ENCODE peak calls at places on chromosomes 1 and 21, in five cellular contexts. One of them, this sample, is unnamed.

GRCh38 chr1:186206046-186206564 is 168.9 kb downstream of the TPR start:
- DNase-seq in smooth muscle cell of the brain vasculature: no peak
- DNase-seq in stimulated activated CD8-positive, alpha-beta memory T cell treated with anti-CD3 and anti-CD28 coated beads, Interleukin-4, amount 100 ng/mL, for 24 hours: no peak
- DNase-seq in caudate nucleus: no peak
- DNase-seq in HEK293T: no peak
- DNase-seq in this sample: no peak

GRCh38 chr1:211472724-211473123 is 19.2 kb downstream of the RD3 start:
- DNase-seq in smooth muscle cell of the brain vasculature: no peak
- DNase-seq in stimulated activated CD8-positive, alpha-beta memory T cell treated with anti-CD3 and anti-CD28 coated beads, Interleukin-4, amount 100 ng/mL, for 24 hours: no peak
- DNase-seq in HEK293T: peak
- DNase-seq in caudate nucleus: no peak
- DNase-seq in this sample: no peak

GRCh38 chr1:1989102-1989542 is 14.5 kb downstream of the CFAP74 start:
- DNase-seq in smooth muscle cell of the brain vasculature: no peak
- DNase-seq in HEK293T: no peak
- DNase-seq in caudate nucleus: no peak
- DNase-seq in stimulated activated CD8-positive, alpha-beta memory T cell treated with anti-CD3 and anti-CD28 coated beads, Interleukin-4, amount 100 ng/mL, for 24 hours: no peak
- DNase-seq in this sample: no peak

GRCh38 chr21:37587635-37588177 is 221.1 kb downstream of the DYRK1A start:
- DNase-seq in HEK293T: no peak
- DNase-seq in smooth muscle cell of the brain vasculature: no peak
- DNase-seq in stimulated activated CD8-positive, alpha-beta memory T cell treated with anti-CD3 and anti-CD28 coated beads, Interleukin-4, amount 100 ng/mL, for 24 hours: no peak
- DNase-seq in caudate nucleus: no peak
- DNase-seq in this sample: no peak

GRCh38 chr1:150537732-150538684 is 11.2 kb upstream of the ADAMTSL4 start:
- DNase-seq in caudate nucleus: no peak
- DNase-seq in smooth muscle cell of the brain vasculature: no peak
- DNase-seq in HEK293T: no peak
- DNase-seq in stimulated activated CD8-positive, alpha-beta memory T cell treated with anti-CD3 and anti-CD28 coated beads, Interleukin-4, amount 100 ng/mL, for 24 hours: no peak
- DNase-seq in this sample: no peak

GRCh38 chr1:209589440-209589839 is 5.9 kb downstream of the CAMK1G start:
- DNase-seq in smooth muscle cell of the brain vasculature: no peak
- DNase-seq in caudate nucleus: no peak
- DNase-seq in HEK293T: no peak
- DNase-seq in stimulated activated CD8-positive, alpha-beta memory T cell treated with anti-CD3 and anti-CD28 coated beads, Interleukin-4, amount 100 ng/mL, for 24 hours: no peak
- DNase-seq in this sample: no peak

GRCh38 chr1:33306061-33306460 is 14.8 kb downstream of the A3GALT2 start:
- DNase-seq in HEK293T: no peak
- DNase-seq in caudate nucleus: no peak
- DNase-seq in smooth muscle cell of the brain vasculature: no peak
- DNase-seq in stimulated activated CD8-positive, alpha-beta memory T cell treated with anti-CD3 and anti-CD28 coated beads, Interleukin-4, amount 100 ng/mL, for 24 hours: no peak
- DNase-seq in this sample: no peak

GRCh38 chr1:159040206-159040605 is 30.5 kb downstream of the IFI16 start:
- DNase-seq in smooth muscle cell of the brain vasculature: no peak
- DNase-seq in HEK293T: no peak
- DNase-seq in stimulated activated CD8-positive, alpha-beta memory T cell treated with anti-CD3 and anti-CD28 coated beads, Interleukin-4, amount 100 ng/mL, for 24 hours: no peak
- DNase-seq in caudate nucleus: no peak
- DNase-seq in this sample: no peak

GRCh38 chr21:34670962-34671348 is 2.2 kb downstream of the CLIC6 start:
- DNase-seq in HEK293T: no peak
- DNase-seq in stimulated activated CD8-positive, alpha-beta memory T cell treated with anti-CD3 and anti-CD28 coated beads, Interleukin-4, amount 100 ng/mL, for 24 hours: no peak
- DNase-seq in smooth muscle cell of the brain vasculature: no peak
- DNase-seq in caudate nucleus: no peak
- DNase-seq in this sample: no peak

GRCh38 chr1:241934181-241934815 is 23.3 kb upstream of the BECN2 start:
- DNase-seq in caudate nucleus: no peak
- DNase-seq in HEK293T: peak
- DNase-seq in smooth muscle cell of the brain vasculature: no peak
- DNase-seq in stimulated activated CD8-positive, alpha-beta memory T cell treated with anti-CD3 and anti-CD28 coated beads, Interleukin-4, amount 100 ng/mL, for 24 hours: no peak
- DNase-seq in this sample: no peak

GRCh38 chr1:84712288-84712874 is 22.1 kb upstream of the SSX2IP start:
- DNase-seq in smooth muscle cell of the brain vasculature: no peak
- DNase-seq in caudate nucleus: no peak
- DNase-seq in HEK293T: no peak
- DNase-seq in stimulated activated CD8-positive, alpha-beta memory T cell treated with anti-CD3 and anti-CD28 coated beads, Interleukin-4, amount 100 ng/mL, for 24 hours: no peak
- DNase-seq in this sample: no peak

GRCh38 chr1:114152211-114153050 is 1.2 kb downstream of the SYT6 start:
- DNase-seq in HEK293T: peak
- DNase-seq in caudate nucleus: no peak
- DNase-seq in smooth muscle cell of the brain vasculature: no peak
- DNase-seq in stimulated activated CD8-positive, alpha-beta memory T cell treated with anti-CD3 and anti-CD28 coated beads, Interleukin-4, amount 100 ng/mL, for 24 hours: no peak
- DNase-seq in this sample: no peak

GRCh38 chr1:109046671-109047070 is 4.8 kb upstream of the WDR47 start:
- DNase-seq in caudate nucleus: no peak
- DNase-seq in smooth muscle cell of the brain vasculature: no peak
- DNase-seq in stimulated activated CD8-positive, alpha-beta memory T cell treated with anti-CD3 and anti-CD28 coated beads, Interleukin-4, amount 100 ng/mL, for 24 hours: no peak
- DNase-seq in HEK293T: no peak
- DNase-seq in this sample: no peak

GRCh38 chr1:244862699-244863490 is 1.4 kb downstream of the HNRNPU start:
- DNase-seq in stimulated activated CD8-positive, alpha-beta memory T cell treated with anti-CD3 and anti-CD28 coated beads, Interleukin-4, amount 100 ng/mL, for 24 hours: peak
- DNase-seq in caudate nucleus: peak
- DNase-seq in smooth muscle cell of the brain vasculature: peak
- DNase-seq in HEK293T: peak
- DNase-seq in this sample: peak